ENCODE peak calls at places on chromosome 10, in seven cellular contexts. H is ELR, E is MM.1S, Y is GDM1, Z is NCI-H510A treated with DMSO at 0.1 percent for 48 hours, J is ovary, V is cardiac muscle cell. U is an unnamed sample.

GRCh38 chr10:82037076-82037475 is 162.1 kb downstream of the NRG3 start:
- DNase-seq in H (no peak), E (no peak), Y (no peak), Z (no peak), J (no peak), V (no peak), U (no peak)

GRCh38 chr10:132987671-132988571 is 45.6 kb upstream of the CFAP46 start:
- DNase-seq in H (peak), E (no peak), Y (peak), Z (no peak), J (no peak), V (no peak), U (peak)

GRCh38 chr10:57624856-57625592 is 642.7 kb downstream of the IPMK start:
- DNase-seq in H (no peak), E (no peak), Y (no peak), Z (no peak), J (no peak), V (peak), U (no peak)

GRCh38 chr10:127012769-127013152 is 107.5 kb downstream of the DOCK1 start:
- DNase-seq in H (peak), E (peak), Y (no peak), Z (peak), J (no peak), V (peak), U (peak)

GRCh38 chr10:2051108-2051507 is 313.8 kb upstream of the ADARB2 start:
- DNase-seq in H (no peak), E (no peak), Y (no peak), Z (no peak), J (no peak), V (no peak), U (no peak)

GRCh38 chr10:15349133-15349532 is 22.0 kb downstream of the FAM171A1 start:
- DNase-seq in H (no peak), E (no peak), Y (no peak), Z (peak), J (no peak), V (no peak), U (no peak)

GRCh38 chr10:90308223-90308622 is 549.6 kb downstream of the HTR7 start:
- DNase-seq in H (no peak), E (no peak), Y (no peak), Z (no peak), J (no peak), V (no peak), U (no peak)

GRCh38 chr10:86313621-86314041 is 53.0 kb downstream of the GRID1 start:
- DNase-seq in H (no peak), E (no peak), Y (no peak), Z (no peak), J (no peak), V (no peak), U (no peak)

GRCh38 chr10:34941471-34942357 is 126.6 kb upstream of the PARD3 start:
- DNase-seq in H (no peak), E (no peak), Y (no peak), Z (no peak), J (no peak), V (no peak), U (no peak)

GRCh38 chr10:112092529-112092928 is 91.0 kb downstream of the GPAM start:
- DNase-seq in H (no peak), E (no peak), Y (no peak), Z (no peak), J (no peak), V (no peak), U (no peak)

GRCh38 chr10:69446650-69447151 is 4.6 kb upstream of the TSPAN15 start:
- DNase-seq in H (peak), E (no peak), Y (no peak), Z (peak), J (no peak), V (no peak), U (peak)

GRCh38 chr10:47421057-47421952 is 37.2 kb upstream of the ZNF488 start:
- DNase-seq in H (peak), E (no peak), Y (no peak), Z (no peak), J (no peak), V (no peak), U (no peak)

GRCh38 chr10:88004451-88004850 is 141.0 kb downstream of the PTEN start:
- DNase-seq in H (peak), E (no peak), Y (no peak), Z (no peak), J (no peak), V (no peak), U (no peak)

GRCh38 chr10:75469018-75469616 is 37.7 kb downstream of the LRMDA start:
- DNase-seq in H (peak), E (no peak), Y (no peak), Z (no peak), J (no peak), V (no peak), U (peak)

GRCh38 chr10:71217266-71218045 is 5.1 kb downstream of the UNC5B start:
- DNase-seq in H (peak), E (no peak), Y (no peak), Z (peak), J (peak), V (peak), U (peak)

GRCh38 chr10:102678842-102679289 is 34.6 kb downstream of the TRIM8 start:
- DNase-seq in H (peak), E (peak), Y (no peak), Z (peak), J (peak), V (peak), U (peak)

GRCh38 chr10:101840741-101841453 is 2.7 kb downstream of the KCNIP2 start:
- DNase-seq in H (peak), E (peak), Y (peak), Z (peak), J (peak), V (peak), U (peak)

GRCh38 chr10:110175406-110175805 is 32.0 kb upstream of the MXI1 start:
- DNase-seq in H (no peak), E (no peak), Y (no peak), Z (no peak), J (no peak), V (no peak), U (no peak)

GRCh38 chr10:124656113-124656490 is 88.1 kb downstream of the FAM53B start:
- DNase-seq in H (no peak), E (no peak), Y (no peak), Z (no peak), J (no peak), V (no peak), U (no peak)

GRCh38 chr10:38118072-38118807 is 24.1 kb downstream of the ZNF37A start:
- DNase-seq in H (peak), E (no peak), Y (no peak), Z (no peak), J (no peak), V (no peak), U (peak)

GRCh38 chr10:4390219-4390618 is 435.8 kb upstream of the AKR1E2 start:
- DNase-seq in H (no peak), E (no peak), Y (no peak), Z (no peak), J (no peak), V (no peak), U (no peak)

GRCh38 chr10:128633864-128634541 is 507.8 kb upstream of the MKI67 start:
- DNase-seq in H (no peak), E (no peak), Y (no peak), Z (no peak), J (no peak), V (peak), U (peak)

GRCh38 chr10:17685227-17685840 is 41.4 kb downstream of the STAM start:
- DNase-seq in H (no peak), E (no peak), Y (no peak), Z (no peak), J (no peak), V (no peak), U (no peak)

GRCh38 chr10:17784701-17785100 is 24.4 kb upstream of the MRC1 start:
- DNase-seq in H (peak), E (no peak), Y (no peak), Z (no peak), J (no peak), V (no peak), U (peak)

GRCh38 chr10:129477051-129477450 is 10.0 kb downstream of the MGMT start:
- DNase-seq in H (no peak), E (no peak), Y (no peak), Z (no peak), J (no peak), V (no peak), U (no peak)

GRCh38 chr10:86067436-86068050 is 299.1 kb downstream of the GRID1 start:
- DNase-seq in H (no peak), E (no peak), Y (no peak), Z (no peak), J (no peak), V (no peak), U (no peak)

GRCh38 chr10:120873741-120874140 is 22.6 kb downstream of the WDR11 start:
- DNase-seq in H (no peak), E (no peak), Y (no peak), Z (no peak), J (no peak), V (no peak), U (no peak)

GRCh38 chr10:98302711-98303365 is 34.8 kb upstream of the LOXL4 start:
- DNase-seq in H (no peak), E (no peak), Y (no peak), Z (no peak), J (no peak), V (no peak), U (no peak)

GRCh38 chr10:123044391-123044790 is 35.6 kb downstream of the ACADSB start:
- DNase-seq in H (peak), E (no peak), Y (no peak), Z (peak), J (no peak), V (no peak), U (peak)

GRCh38 chr10:3803884-3804741 is 19.1 kb upstream of the KLF6 start:
- DNase-seq in H (peak), E (no peak), Y (peak), Z (peak), J (no peak), V (no peak), U (peak)

GRCh38 chr10:89648074-89648473 is 3.0 kb upstream of the PANK1 start:
- DNase-seq in H (no peak), E (no peak), Y (no peak), Z (no peak), J (no peak), V (no peak), U (no peak)

GRCh38 chr10:91596821-91597396 is 36.0 kb downstream of the PPP1R3C start:
- DNase-seq in H (peak), E (no peak), Y (peak), Z (no peak), J (no peak), V (no peak), U (peak)

GRCh38 chr10:16843252-16843870 is 26.1 kb upstream of the RSU1 start:
- DNase-seq in H (peak), E (peak), Y (peak), Z (peak), J (no peak), V (peak), U (peak)

GRCh38 chr10:124955872-124956271 is 13.9 kb downstream of the ZRANB1 start:
- DNase-seq in H (no peak), E (no peak), Y (no peak), Z (no peak), J (no peak), V (no peak), U (no peak)

GRCh38 chr10:14220026-14220425 is 110.7 kb downstream of the FRMD4A start:
- DNase-seq in H (peak), E (no peak), Y (no peak), Z (no peak), J (no peak), V (no peak), U (no peak)

GRCh38 chr10:116961305-116962251 is 43.4 kb downstream of the SHTN1 start:
- DNase-seq in H (no peak), E (no peak), Y (no peak), Z (no peak), J (no peak), V (no peak), U (no peak)

GRCh38 chr10:77496941-77497420 is 140.6 kb downstream of the KCNMA1 start:
- DNase-seq in H (no peak), E (no peak), Y (no peak), Z (no peak), J (no peak), V (no peak), U (no peak)

GRCh38 chr10:37780536-37780935 is 76.9 kb downstream of the ZNF248 start:
- DNase-seq in H (no peak), E (no peak), Y (no peak), Z (no peak), J (no peak), V (no peak), U (no peak)